ENCODE peak calls at places on chromosomes 5 and 9, in nine cellular contexts. P is body of pancreas; T is heart right ventricle; X is fibroblast of villous mesenchyme; A is heart left ventricle; Z is mucosa of descending colon; G is stimulated activated CD8-positive, alpha-beta memory T cell treated with anti-CD3 and anti-CD28 coated beads, Interleukin-15, amount 100 ng/mL, for 48 hours; N is M059J; F is activated T-helper 1 cell treated with anti-CD3 and anti-CD28 coated beads, Interleukin-2, amount 50 U/mL, for 16 hours. O is an unnamed sample.

GRCh38 chr9:128632066-128632465 is 24.6 kb downstream of the DYNC2I2 start:
- DNase-seq in A (no peak), F (no peak), G (no peak), Z (peak), P (no peak), X (no peak), T (no peak), N (no peak), O (no peak)

GRCh38 chr5:44546283-44546682 is 157.1 kb upstream of the FGF10 start:
- DNase-seq in F (no peak), N (peak), T (no peak), A (no peak), Z (no peak), P (no peak), G (no peak), X (peak), O (no peak)

GRCh38 chr5:119330367-119331183 is 25.2 kb upstream of the TNFAIP8 start:
- DNase-seq in X (peak), F (no peak), A (no peak), P (no peak), T (no peak), G (peak), N (no peak), Z (no peak), O (no peak)

GRCh38 chr9:138003485-138004190 is 126.1 kb downstream of the CACNA1B start:
- DNase-seq in G (no peak), N (no peak), F (no peak), A (no peak), T (no peak), X (no peak), P (no peak), Z (no peak), O (no peak)

GRCh38 chr9:83623634-83623991 is 670 bp downstream of the IDNK start:
- DNase-seq in T (no peak), X (peak), Z (no peak), A (no peak), G (no peak), P (no peak), F (no peak), N (no peak), O (peak)

GRCh38 chr5:79225026-79225425 is 10.9 kb upstream of the JMY start:
- DNase-seq in A (no peak), F (no peak), X (peak), N (no peak), T (no peak), G (peak), Z (no peak), P (no peak), O (no peak)

GRCh38 chr9:116767219-116767618 is 80.1 kb downstream of the TRIM32 start:
- DNase-seq in G (no peak), X (no peak), N (no peak), P (no peak), A (no peak), T (no peak), Z (no peak), F (no peak), O (no peak)

GRCh38 chr5:56376128-56376527 is 143.0 kb upstream of the ANKRD55 start:
- DNase-seq in Z (no peak), X (no peak), T (no peak), F (no peak), P (no peak), G (no peak), N (no peak), A (no peak), O (no peak)

GRCh38 chr9:18268381-18268780 is 205.6 kb upstream of the ADAMTSL1 start:
- DNase-seq in P (no peak), T (no peak), X (no peak), Z (no peak), N (peak), F (no peak), A (no peak), G (no peak), O (no peak)

GRCh38 chr9:112271466-112272098 is 61.8 kb downstream of the PTBP3 start:
- DNase-seq in X (no peak), N (peak), P (peak), A (no peak), F (no peak), Z (no peak), T (no peak), G (no peak), O (no peak)

GRCh38 chr9:97907632-97908031 is 14.7 kb downstream of the TRMO start:
- DNase-seq in Z (no peak), F (no peak), A (no peak), X (no peak), N (no peak), P (no peak), T (no peak), G (no peak), O (no peak)